ENCODE peak calls at places on chromosomes 4 and X, in nine cellular contexts. W is uterus, O is IMR-90, M is stomach, V is sigmoid colon, K is right lobe of liver, I is suprapubic skin, F is A549, A is spleen. U is an unnamed sample. For H3K4me1, the result is how much of the 10 kb centered on the place peaks cover.

GRCh38 chrX:42746606-42747005 is 31.4 kb downstream of the PPP1R2C start:
- DNase-seq in O (peak), F (no peak), A (no peak), W (no peak), K (no peak), M (no peak), I (no peak), V (no peak), U (no peak)

GRCh38 chr4:87884976-87885574 is 52.3 kb downstream of the MEPE start:
- DNase-seq in K (no peak), V (no peak), A (no peak), W (no peak), O (no peak), F (no peak), I (no peak), M (no peak), U (no peak)

GRCh38 chr4:84455697-84456096 is 43.4 kb downstream of the NKX6-1 start:
- DNase-seq in O (no peak), V (no peak), F (no peak), K (no peak), W (no peak), I (no peak), A (no peak), M (no peak), U (no peak)

GRCh38 chr4:69894706-69895105 is 34.8 kb upstream of the SULT1E1 start:
- DNase-seq in F (no peak), A (no peak), K (no peak), M (no peak), W (no peak), I (no peak), O (no peak), V (no peak), U (no peak)

GRCh38 chrX:10133980-10134676 is 22.6 kb upstream of the CLCN4 start:
- DNase-seq in I (no peak), K (no peak), F (peak), O (no peak), A (no peak), M (no peak), W (no peak), V (peak), U (no peak)

GRCh38 chr4:144572660-144573059 is 73.3 kb upstream of the HHIP start:
- DNase-seq in I (no peak), O (no peak), V (no peak), A (no peak), M (no peak), W (no peak), F (peak), K (no peak), U (peak)

GRCh38 chrX:45847966-45848365 is 647.3 kb upstream of the DIPK2B start:
- DNase-seq in A (no peak), F (no peak), K (no peak), I (no peak), V (no peak), O (no peak), W (no peak), M (no peak), U (no peak)

GRCh38 chrX:140664939-140665338 is 44.6 kb upstream of the LINC00632 start:
- DNase-seq in V (no peak), W (no peak), K (no peak), F (peak), O (peak), M (no peak), I (no peak), A (no peak), U (no peak)

GRCh38 chr4:3836041-3836801 is 70.0 kb downstream of the ADRA2C start:
- DNase-seq in K (peak), F (no peak), W (no peak), I (no peak), V (no peak), O (no peak), M (no peak), A (no peak), U (no peak)

GRCh38 chrX:14015941-14016340 is 13.8 kb downstream of the GEMIN8 start:
- DNase-seq in K (no peak), V (no peak), O (no peak), M (no peak), F (no peak), W (no peak), A (no peak), I (no peak), U (no peak)

GRCh38 chrX:153825042-153825441 is 5.3 kb downstream of the PDZD4 start:
- DNase-seq in F (no peak), M (no peak), W (no peak), A (peak), K (no peak), I (no peak), O (no peak), V (peak), U (no peak)

GRCh38 chr4:113979157-113979972 is at the start of gene ARSJ:
- DNase-seq in V (peak), I (no peak), A (peak), K (peak), W (peak), M (peak), O (peak), F (peak), U (peak)

GRCh38 chr4:113223001-113223400 is 173.5 kb downstream of the ANK2 start:
- DNase-seq in K (no peak), V (no peak), O (peak), A (no peak), W (no peak), F (no peak), I (no peak), M (no peak), U (no peak)

DNA sequence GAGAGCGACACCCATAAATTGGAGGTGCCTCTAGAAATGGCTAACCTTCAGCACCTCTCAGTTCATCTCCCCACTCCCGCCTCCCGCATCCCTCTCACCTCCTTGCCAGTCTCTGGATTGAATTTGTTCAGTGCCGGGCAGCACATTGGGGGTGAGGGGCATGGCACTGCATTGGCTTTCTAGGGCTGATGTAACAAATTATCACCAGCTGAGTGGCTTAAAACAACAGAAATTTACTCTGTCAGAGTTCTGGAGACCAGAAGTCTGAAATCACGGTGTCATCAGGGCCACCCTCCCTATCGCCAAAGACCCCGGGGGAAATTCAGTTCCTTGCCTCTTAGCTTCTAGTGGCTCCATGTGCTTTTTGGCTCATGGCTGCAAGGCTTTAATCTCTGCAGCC is 105.1 kb upstream of the RBPJ start:
- DNase-seq in K (no peak), O (no peak), V (no peak), M (no peak), F (no peak), W (no peak), I (no peak), A (no peak), U (no peak)
- TF ChIP-seq CTCF in K (no peak), O (no peak), V (no peak), M (no peak), F (no peak), W (no peak), I (no peak), A (no peak), U (no peak)

GRCh38 chr4:55545681-55546632 is 752 bp downstream of the CLOCK start:
- DNase-seq in I (peak), A (peak), F (peak), O (peak), V (peak), K (peak), W (peak), M (peak), U (peak)
- TF ChIP-seq POLR2A in I (no peak), A (no peak), F (peak), O (peak), V (no peak), K (peak), W (no peak), M (no peak), U (no peak)

DNA sequence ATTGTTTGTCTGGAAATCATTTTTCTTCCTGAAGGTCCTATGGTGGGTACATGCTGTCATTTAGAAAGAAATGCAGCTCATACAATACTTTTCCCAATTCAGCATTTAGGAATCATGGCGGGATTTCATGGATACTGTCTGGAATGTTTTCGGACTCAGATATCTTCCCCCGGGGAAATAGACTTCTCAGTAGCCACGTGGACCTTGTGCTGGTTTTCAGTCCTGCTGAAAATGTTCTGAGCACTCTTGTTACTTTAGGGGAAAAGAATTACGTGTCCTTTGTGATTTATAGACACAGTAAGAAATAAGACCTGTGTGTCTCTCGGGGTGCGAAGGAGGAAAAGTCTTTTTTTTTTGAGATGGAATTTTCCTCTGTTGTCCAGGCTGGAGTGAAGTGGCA is 3.8 kb downstream of the CD99 start:
- DNase-seq in A (no peak), I (no peak), V (no peak), K (no peak), F (no peak), O (no peak), W (no peak), M (no peak), U (no peak)
- H3K4me1 ChIP-seq in A (half or more), I (half or more), V (half or more), K (under half), F (under half), O (under half), W (under half), M (half or more), U (half or more)

GRCh38 chrX:72018277-72019112 is 107.8 kb downstream of the NHSL2 start:
- DNase-seq in A (peak), V (peak), O (peak), K (peak), F (peak), W (peak), I (peak), M (peak), U (peak)
- TF ChIP-seq CTCF in A (peak), V (peak), O (peak), K (peak), F (peak), W (peak), I (peak), M (peak), U (peak)

GRCh38 chrX:149940015-149940716 is 1.9 kb upstream of the EOLA2 start:
- DNase-seq in M (peak), O (peak), V (peak), K (peak), F (peak), I (peak), A (peak), W (peak), U (peak)
- TF ChIP-seq POLR2A in M (no peak), O (peak), V (no peak), K (peak), F (no peak), I (no peak), A (no peak), W (peak), U (no peak)

U was measured in testis.